ENCODE peak calls at places on chromosome 18, in eight cellular contexts. N is endothelial cell, Y is foreskin fibroblast, L is esophagus squamous epithelium, Z is endodermal cell, Q is mucosa of descending colon, M is bronchial epithelial cell, U is BJ. B is an unnamed sample.

GRCh38 chr18:495452-495851 is 5.0 kb downstream of the COLEC12 start:
- DNase-seq in N (no peak), Y (no peak), L (no peak), Z (no peak), Q (no peak), M (no peak), U (no peak), B (no peak)

GRCh38 chr18:2883137-2883671 is 36.4 kb downstream of the EMILIN2 start:
- DNase-seq in N (no peak), Y (no peak), L (no peak), Z (no peak), Q (peak), M (no peak), U (no peak), B (no peak)

GRCh38 chr18:75896865-75897264 is 469.4 kb upstream of the SMIM21 start:
- DNase-seq in N (peak), Y (no peak), L (no peak), Z (peak), Q (no peak), M (peak), U (no peak), B (no peak)

GRCh38 chr18:14098428-14098827 is 33.8 kb downstream of the ZNF519 start:
- DNase-seq in N (no peak), Y (no peak), L (no peak), Z (no peak), Q (no peak), M (no peak), U (no peak), B (no peak)

GRCh38 chr18:22552254-22552653 is 134.5 kb upstream of the CTAGE1 start:
- DNase-seq in N (no peak), Y (no peak), L (no peak), Z (no peak), Q (no peak), M (no peak), U (no peak), B (no peak)

GRCh38 chr18:71529708-71530303 is 1014.3 kb downstream of the CBLN2 start:
- DNase-seq in N (no peak), Y (no peak), L (no peak), Z (no peak), Q (no peak), M (no peak), U (no peak), B (no peak)

GRCh38 chr18:525066-525797 is 24.7 kb upstream of the COLEC12 start:
- DNase-seq in N (no peak), Y (peak), L (no peak), Z (peak), Q (no peak), M (peak), U (peak), B (no peak)

GRCh38 chr18:79900610-79901570 is 50.6 kb downstream of the SLC66A2 start:
- DNase-seq in N (no peak), Y (no peak), L (no peak), Z (peak), Q (no peak), M (no peak), U (no peak), B (no peak)

GRCh38 chr18:79925656-79925979 is 25.8 kb downstream of the SLC66A2 start:
- DNase-seq in N (no peak), Y (no peak), L (no peak), Z (peak), Q (no peak), M (no peak), U (no peak), B (no peak)

GRCh38 chr18:65751145-65752085 is 603 bp downstream of the CDH7 start:
- DNase-seq in N (peak), Y (no peak), L (no peak), Z (no peak), Q (no peak), M (no peak), U (no peak), B (no peak)

GRCh38 chr18:32378705-32379104 is 92.0 kb downstream of the GAREM1 start:
- DNase-seq in N (no peak), Y (peak), L (no peak), Z (no peak), Q (no peak), M (peak), U (no peak), B (no peak)

GRCh38 chr18:41906528-41907256 is 48.3 kb upstream of the PIK3C3 start:
- DNase-seq in N (no peak), Y (peak), L (no peak), Z (no peak), Q (no peak), M (peak), U (peak), B (no peak)

GRCh38 chr18:2881088-2881487 is 34.3 kb downstream of the EMILIN2 start:
- DNase-seq in N (no peak), Y (peak), L (no peak), Z (no peak), Q (no peak), M (no peak), U (no peak), B (no peak)

GRCh38 chr18:75081486-75081885 is 127.5 kb downstream of the PTGR3 start:
- DNase-seq in N (no peak), Y (no peak), L (no peak), Z (no peak), Q (no peak), M (no peak), U (no peak), B (no peak)

GRCh38 chr18:34039194-34039593 is 185.5 kb downstream of the NOL4 start:
- DNase-seq in N (no peak), Y (no peak), L (no peak), Z (no peak), Q (no peak), M (no peak), U (no peak), B (no peak)

GRCh38 chr18:6413554-6414117 is 1.1 kb downstream of the L3MBTL4 start:
- DNase-seq in N (no peak), Y (no peak), L (no peak), Z (no peak), Q (no peak), M (no peak), U (no peak), B (no peak)

GRCh38 chr18:35267809-35268208 is 22.2 kb downstream of the ZSCAN30 start:
- DNase-seq in N (no peak), Y (no peak), L (no peak), Z (no peak), Q (peak), M (no peak), U (no peak), B (no peak)

GRCh38 chr18:57480724-57481123 is 45.5 kb downstream of the ONECUT2 start:
- DNase-seq in N (no peak), Y (no peak), L (no peak), Z (no peak), Q (no peak), M (no peak), U (no peak), B (no peak)

GRCh38 chr18:13726972-13727331 is 479 bp downstream of the RNMT start:
- DNase-seq in N (peak), Y (peak), L (peak), Z (peak), Q (no peak), M (peak), U (no peak), B (no peak)

GRCh38 chr18:37537868-37538525 is 27.6 kb downstream of the CELF4 start:
- DNase-seq in N (peak), Y (peak), L (no peak), Z (peak), Q (peak), M (peak), U (no peak), B (peak)

GRCh38 chr18:39414009-39414700 is 1848.6 kb upstream of the CELF4 start:
- DNase-seq in N (no peak), Y (peak), L (no peak), Z (no peak), Q (no peak), M (peak), U (no peak), B (no peak)

GRCh38 chr18:72460210-72460680 is 83.9 kb downstream of the CBLN2 start:
- DNase-seq in N (no peak), Y (peak), L (no peak), Z (no peak), Q (no peak), M (no peak), U (peak), B (peak)

GRCh38 chr18:43596106-43596712 is 318.9 kb upstream of the SYT4 start:
- DNase-seq in N (no peak), Y (no peak), L (no peak), Z (no peak), Q (no peak), M (peak), U (no peak), B (no peak)

GRCh38 chr18:68362907-68363306 is 352.0 kb downstream of the TMX3 start:
- DNase-seq in N (no peak), Y (no peak), L (no peak), Z (no peak), Q (no peak), M (no peak), U (no peak), B (no peak)

GRCh38 chr18:9437049-9437448 is 38.3 kb upstream of the RALBP1 start:
- DNase-seq in N (no peak), Y (peak), L (no peak), Z (no peak), Q (no peak), M (no peak), U (peak), B (no peak)

GRCh38 chr18:60075477-60075876 is 175.7 kb downstream of the PMAIP1 start:
- DNase-seq in N (no peak), Y (no peak), L (no peak), Z (no peak), Q (no peak), M (no peak), U (no peak), B (no peak)
- TF ChIP-seq CTCF in N (no peak), Y (no peak), L (no peak), Z (peak), Q (no peak), M (no peak), U (peak), B (no peak)

GRCh38 chr18:62808116-62808515 is 92.8 kb downstream of the PHLPP1 start:
- DNase-seq in N (no peak), Y (no peak), L (no peak), Z (no peak), Q (no peak), M (no peak), U (no peak), B (no peak)

GRCh38 chr18:62799977-62800376 is 84.6 kb downstream of the PHLPP1 start:
- DNase-seq in N (no peak), Y (no peak), L (no peak), Z (no peak), Q (no peak), M (no peak), U (no peak), B (no peak)

GRCh38 chr18:62807406-62807805 is 92.1 kb downstream of the PHLPP1 start:
- DNase-seq in N (no peak), Y (no peak), L (no peak), Z (no peak), Q (no peak), M (no peak), U (no peak), B (no peak)

GRCh38 chr18:62797329-62797728 is 82.0 kb downstream of the PHLPP1 start:
- DNase-seq in N (no peak), Y (no peak), L (no peak), Z (no peak), Q (no peak), M (no peak), U (no peak), B (no peak)

DNA sequence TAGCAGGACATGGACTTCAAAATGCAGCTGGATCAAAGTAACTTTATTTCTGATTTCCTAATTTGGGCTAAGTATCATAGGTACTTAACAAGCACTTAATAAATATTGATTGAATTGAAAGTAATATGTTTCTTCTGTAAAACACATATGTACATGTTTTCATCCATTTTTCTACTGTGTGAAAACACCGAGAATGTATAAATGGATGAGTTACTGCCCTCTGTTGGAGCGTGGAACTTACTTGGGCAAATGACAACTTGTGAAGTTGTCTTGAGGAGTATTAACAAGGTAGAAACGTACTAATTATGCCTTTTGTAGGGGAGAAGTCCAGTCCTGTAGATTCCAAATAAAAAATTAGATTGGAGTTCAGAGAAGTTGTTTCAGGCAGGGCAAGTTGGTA is 87.2 kb downstream of the PHLPP1 start:
- DNase-seq in N (no peak), Y (no peak), L (no peak), Z (no peak), Q (no peak), M (peak), U (no peak), B (no peak)
- TF ChIP-seq CTCF in N (no peak), Y (no peak), L (peak), Z (peak), Q (no peak), M (no peak), U (no peak), B (no peak)

GRCh38 chr18:69484699-69485396 is 84.2 kb downstream of the DOK6 start:
- DNase-seq in N (no peak), Y (no peak), L (no peak), Z (no peak), Q (no peak), M (no peak), U (peak), B (no peak)
- TF ChIP-seq CTCF in N (no peak), Y (peak), L (no peak), Z (peak), Q (no peak), M (no peak), U (peak), B (no peak)

GRCh38 chr18:23640023-23640422 is 22.7 kb downstream of the ANKRD29 start:
- DNase-seq in N (no peak), Y (no peak), L (no peak), Z (peak), Q (no peak), M (no peak), U (no peak), B (no peak)
- TF ChIP-seq CTCF in N (no peak), Y (peak), L (no peak), Z (peak), Q (no peak), M (peak), U (no peak), B (no peak)

GRCh38 chr18:44638141-44638540 is 42.5 kb upstream of the SETBP1 start:
- DNase-seq in N (no peak), Y (no peak), L (no peak), Z (no peak), Q (no peak), M (no peak), U (no peak), B (no peak)

GRCh38 chr18:44638811-44639210 is 41.9 kb upstream of the SETBP1 start:
- DNase-seq in N (no peak), Y (no peak), L (no peak), Z (no peak), Q (no peak), M (peak), U (no peak), B (no peak)

GRCh38 chr18:44635546-44635945 is 45.1 kb upstream of the SETBP1 start:
- DNase-seq in N (no peak), Y (no peak), L (no peak), Z (no peak), Q (no peak), M (no peak), U (no peak), B (no peak)

GRCh38 chr18:44636241-44636640 is 44.4 kb upstream of the SETBP1 start:
- DNase-seq in N (no peak), Y (no peak), L (no peak), Z (no peak), Q (no peak), M (no peak), U (no peak), B (no peak)

GRCh38 chr18:44637210-44638051 is 43.3 kb upstream of the SETBP1 start:
- DNase-seq in N (no peak), Y (peak), L (no peak), Z (no peak), Q (no peak), M (peak), U (peak), B (no peak)
- TF ChIP-seq CTCF in N (no peak), Y (no peak), L (no peak), Z (no peak), Q (no peak), M (no peak), U (no peak), B (no peak)